ENCODE peak calls at places on chromosomes 16 and 17, in seven cellular contexts. W is KBM-7; K is activated naive CD4-positive, alpha-beta T cell; I is tibial artery; H is activated T-helper 1 cell treated with anti-CD3 and anti-CD28 coated beads, Interleukin-12 subunit alpha, Interleukin-12 subunit beta, Interleukin-2, Interleukin-4 antibody, amounts not matched to agents 30 ng/mL and 10 ng/mL and 1 ng/mL, durations not matched to agents 14 hours and 24 hours and 36 hours; G is cardiac septum; E is activated T-helper 9 cell treated with anti-CD3 and anti-CD28 coated beads, Interleukin-2, amount 50 U/mL, for 16 hours. B is an unnamed sample.

GRCh38 chr17:3037259-3037658 is 26.1 kb downstream of the OR1D5 start:
- DNase-seq in W (no peak), K (no peak), I (no peak), H (no peak), G (no peak), E (no peak), B (no peak)

GRCh38 chr16:8712589-8713361 is 38.4 kb downstream of the ABAT start:
- DNase-seq in W (no peak), K (no peak), I (no peak), H (no peak), G (no peak), E (no peak), B (no peak)

GRCh38 chr16:3651461-3652372 is 2.8 kb upstream of the DNASE1 start:
- DNase-seq in W (no peak), K (no peak), I (peak), H (no peak), G (no peak), E (no peak), B (no peak)

GRCh38 chr16:51523400-51523799 is 372.3 kb upstream of the SALL1 start:
- DNase-seq in W (no peak), K (no peak), I (no peak), H (no peak), G (no peak), E (no peak), B (no peak)

GRCh38 chr17:11644265-11645212 is 46.3 kb downstream of the DNAH9 start:
- DNase-seq in W (peak), K (peak), I (peak), H (peak), G (no peak), E (no peak), B (peak)

GRCh38 chr16:66950971-66951790 is 9.9 kb upstream of the CES3 start:
- DNase-seq in W (no peak), K (no peak), I (no peak), H (no peak), G (no peak), E (no peak), B (no peak)

GRCh38 chr17:82101301-82101715 is 3.3 kb upstream of the FASN start:
- DNase-seq in W (no peak), K (no peak), I (no peak), H (no peak), G (no peak), E (no peak), B (no peak)

GRCh38 chr17:62109378-62109902 is 44.4 kb upstream of the MED13 start:
- DNase-seq in W (peak), K (no peak), I (no peak), H (peak), G (no peak), E (no peak), B (peak)

GRCh38 chr17:75515523-75516254 is at the start of gene CASKIN2:
- DNase-seq in W (peak), K (peak), I (peak), H (peak), G (peak), E (peak), B (peak)

GRCh38 chr16:86994651-86995171 is 322.5 kb downstream of the C16orf95 start:
- DNase-seq in W (no peak), K (no peak), I (no peak), H (no peak), G (no peak), E (no peak), B (no peak)

B was measured in heart right ventricle.